ENCODE peak calls at places on chromosomes 1 and 21, in nine cellular contexts. E is H1, W is lower lobe of right lung, Y is adrenal gland, D is fibroblast of lung, L is breast epithelium, H is suprapubic skin, M is Panc1, X is body of pancreas. A is an unnamed sample. For H3K4me1, the result is how much of the 10 kb centered on the place peaks cover.

GRCh38 chr1:3410435-3410915 is 44.0 kb upstream of the ARHGEF16 start:
- DNase-seq in E (no peak), W (no peak), Y (no peak), D (no peak), L (no peak), H (no peak), M (no peak), X (no peak), A (no peak)

GRCh38 chr1:112358061-112358770 is 37.8 kb upstream of the CTTNBP2NL start:
- DNase-seq in E (no peak), W (no peak), Y (no peak), D (peak), L (no peak), H (no peak), M (no peak), X (no peak), A (no peak)

GRCh38 chr21:22356663-22357062 is 1358.5 kb downstream of the NCAM2 start:
- DNase-seq in E (no peak), W (no peak), Y (no peak), D (no peak), L (no peak), H (no peak), M (no peak), X (no peak), A (no peak)

GRCh38 chr1:208985231-208985630 is 598.3 kb upstream of the CAMK1G start:
- DNase-seq in E (no peak), W (no peak), Y (no peak), D (no peak), L (no peak), H (no peak), M (no peak), X (no peak), A (no peak)

GRCh38 chr1:19484338-19484792 is 974 bp downstream of the CAPZB start:
- DNase-seq in E (no peak), W (peak), Y (peak), D (no peak), L (no peak), H (no peak), M (no peak), X (no peak), A (no peak)

GRCh38 chr1:19178734-19179398 is 31.2 kb downstream of the UBR4 start:
- DNase-seq in E (no peak), W (no peak), Y (no peak), D (no peak), L (no peak), H (no peak), M (no peak), X (no peak), A (no peak)

GRCh38 chr1:117210831-117211261 is at the start of gene VTCN1:
- DNase-seq in E (no peak), W (peak), Y (no peak), D (no peak), L (peak), H (no peak), M (no peak), X (peak), A (no peak)

GRCh38 chr1:67479146-67479891 is 49.1 kb upstream of the SERBP1 start:
- DNase-seq in E (no peak), W (no peak), Y (peak), D (peak), L (no peak), H (no peak), M (no peak), X (peak), A (peak)

GRCh38 chr21:34022557-34023335 is 50.6 kb upstream of the MRPS6 start:
- DNase-seq in E (no peak), W (peak), Y (peak), D (no peak), L (no peak), H (no peak), M (no peak), X (no peak), A (no peak)

GRCh38 chr1:115706774-115707425 is 61.6 kb downstream of the CASQ2 start:
- DNase-seq in E (no peak), W (no peak), Y (peak), D (peak), L (no peak), H (no peak), M (no peak), X (no peak), A (no peak)

GRCh38 chr1:37561794-37562132 is 5.0 kb downstream of the DNALI1 start:
- DNase-seq in E (peak), W (no peak), Y (no peak), D (peak), L (no peak), H (no peak), M (no peak), X (no peak), A (no peak)

GRCh38 chr1:244161111-244161510 is 110.0 kb downstream of the ZBTB18 start:
- DNase-seq in E (no peak), W (no peak), Y (no peak), D (no peak), L (no peak), H (no peak), M (no peak), X (no peak), A (no peak)

GRCh38 chr1:110055493-110056283 is 14.8 kb downstream of the ALX3 start:
- DNase-seq in E (no peak), W (no peak), Y (no peak), D (peak), L (no peak), H (no peak), M (no peak), X (no peak), A (no peak)

GRCh38 chr1:170741678-170742077 is 77.7 kb downstream of the PRRX1 start:
- DNase-seq in E (no peak), W (no peak), Y (no peak), D (no peak), L (no peak), H (no peak), M (no peak), X (no peak), A (no peak)

GRCh38 chr1:172499636-172500141 is 33.3 kb upstream of the SUCO start:
- DNase-seq in E (no peak), W (peak), Y (peak), D (no peak), L (no peak), H (no peak), M (peak), X (peak), A (no peak)

GRCh38 chr1:158107926-158108325 is 72.8 kb upstream of the CD1D start:
- DNase-seq in E (no peak), W (no peak), Y (no peak), D (no peak), L (no peak), H (no peak), M (no peak), X (no peak), A (no peak)

GRCh38 chr1:209625791-209626285 is 26.4 kb downstream of the LAMB3 start:
- DNase-seq in E (no peak), W (no peak), Y (no peak), D (no peak), L (no peak), H (no peak), M (no peak), X (no peak), A (no peak)

GRCh38 chr1:43425045-43425444 is 28.7 kb downstream of the HYI start:
- DNase-seq in E (no peak), W (no peak), Y (no peak), D (no peak), L (peak), H (no peak), M (no peak), X (no peak), A (no peak)

GRCh38 chr1:24849653-24850295 is 80.3 kb downstream of the RUNX3 start:
- DNase-seq in E (peak), W (no peak), Y (peak), D (peak), L (no peak), H (no peak), M (peak), X (no peak), A (no peak)

GRCh38 chr21:43871487-43871886 is 6.5 kb downstream of the AGPAT3 start:
- DNase-seq in E (no peak), W (no peak), Y (no peak), D (no peak), L (no peak), H (no peak), M (no peak), X (no peak), A (no peak)

GRCh38 chr1:210684466-210685294 is 356.0 kb downstream of the HHAT start:
- DNase-seq in E (no peak), W (no peak), Y (no peak), D (no peak), L (no peak), H (no peak), M (no peak), X (no peak), A (peak)

GRCh38 chr1:245835386-245835785 is 671.7 kb downstream of the SMYD3 start:
- DNase-seq in E (no peak), W (no peak), Y (no peak), D (no peak), L (no peak), H (no peak), M (no peak), X (no peak), A (no peak)

GRCh38 chr1:246280551-246280950 is 226.5 kb downstream of the SMYD3 start:
- DNase-seq in E (no peak), W (no peak), Y (peak), D (peak), L (no peak), H (no peak), M (no peak), X (no peak), A (no peak)

GRCh38 chr1:6935379-6936307 is 150.4 kb downstream of the CAMTA1 start:
- DNase-seq in E (no peak), W (no peak), Y (no peak), D (no peak), L (no peak), H (no peak), M (no peak), X (no peak), A (no peak)

GRCh38 chr1:66275601-66276023 is 258.3 kb upstream of the SGIP1 start:
- DNase-seq in E (no peak), W (no peak), Y (peak), D (no peak), L (no peak), H (no peak), M (no peak), X (no peak), A (peak)

GRCh38 chr1:196527941-196528340 is 80.3 kb downstream of the KCNT2 start:
- DNase-seq in E (no peak), W (no peak), Y (no peak), D (no peak), L (no peak), H (no peak), M (no peak), X (no peak), A (no peak)

GRCh38 chr1:201229771-201230635 is 39.4 kb downstream of the IGFN1 start:
- DNase-seq in E (peak), W (no peak), Y (no peak), D (peak), L (no peak), H (no peak), M (no peak), X (no peak), A (no peak)

GRCh38 chr1:241990040-241990439 is 8.9 kb downstream of the MAP1LC3C start:
- DNase-seq in E (no peak), W (peak), Y (peak), D (peak), L (peak), H (peak), M (no peak), X (peak), A (peak)

GRCh38 chr1:101476541-101476940 is 239.7 kb downstream of the S1PR1 start:
- DNase-seq in E (no peak), W (no peak), Y (no peak), D (no peak), L (no peak), H (no peak), M (no peak), X (no peak), A (no peak)

GRCh38 chr1:198794498-198794897 is 155.7 kb downstream of the PTPRC start:
- DNase-seq in E (no peak), W (no peak), Y (no peak), D (peak), L (no peak), H (no peak), M (no peak), X (no peak), A (no peak)

GRCh38 chr21:34147835-34148804 is 74.7 kb downstream of the MRPS6 start:
- DNase-seq in E (no peak), W (no peak), Y (no peak), D (no peak), L (no peak), H (no peak), M (no peak), X (no peak), A (no peak)

GRCh38 chr1:69568435-69569280 is 936 bp downstream of the LRRC7 start:
- DNase-seq in E (peak), W (no peak), Y (no peak), D (no peak), L (no peak), H (no peak), M (no peak), X (no peak), A (no peak)

GRCh38 chr1:24928631-24929090 is 1.4 kb downstream of the RUNX3 start:
- DNase-seq in E (peak), W (no peak), Y (no peak), D (no peak), L (no peak), H (no peak), M (no peak), X (no peak), A (no peak)

GRCh38 chr1:82586473-82586872 is 785.7 kb downstream of the ADGRL2 start:
- DNase-seq in E (no peak), W (no peak), Y (no peak), D (peak), L (no peak), H (no peak), M (no peak), X (peak), A (no peak)

GRCh38 chr1:234617135-234617985 is 7.4 kb upstream of the IRF2BP2 start:
- DNase-seq in E (no peak), W (no peak), Y (no peak), D (peak), L (no peak), H (no peak), M (no peak), X (no peak), A (no peak)

GRCh38 chr1:30697977-30698376 is 25.4 kb downstream of the MATN1 start:
- DNase-seq in E (no peak), W (no peak), Y (no peak), D (peak), L (no peak), H (no peak), M (no peak), X (no peak), A (no peak)
- H3K4me1 ChIP-seq in E (under half), W (under half), Y (under half), D (under half), L (under half), H (half or more), M (under half), X (under half), A (under half)

DNA sequence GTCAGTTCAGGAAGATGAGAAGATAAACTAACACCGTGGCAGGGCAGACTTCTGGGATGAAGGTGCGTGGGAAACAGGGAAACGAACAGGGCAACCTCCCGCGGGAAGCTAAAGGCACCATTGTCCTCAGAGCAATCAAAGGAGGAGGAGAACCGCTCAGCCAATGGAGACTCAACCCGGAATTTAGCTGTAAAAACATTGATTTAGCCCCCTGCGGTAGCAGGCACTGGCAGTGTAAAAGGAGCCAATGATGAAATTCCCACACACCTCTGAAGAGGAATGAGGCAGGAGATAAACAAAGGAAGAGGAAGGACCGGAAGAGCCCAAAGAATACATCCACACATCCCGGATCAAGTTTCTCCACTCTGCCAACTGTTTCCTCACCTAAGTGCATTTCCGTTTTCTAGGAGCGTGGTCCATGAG is 19.5 kb downstream of the HLCS start:
- DNase-seq in E (no peak), W (no peak), Y (no peak), D (no peak), L (no peak), H (no peak), M (no peak), X (no peak), A (no peak)
- H3K4me3 ChIP-seq in E (no peak), W (no peak), Y (no peak), D (no peak), L (no peak), H (no peak), M (no peak), X (no peak), A (no peak)

GRCh38 chr1:15957221-15958090 is 18.4 kb downstream of the ZBTB17 start:
- DNase-seq in E (peak), W (no peak), Y (no peak), D (no peak), L (no peak), H (no peak), M (no peak), X (no peak), A (no peak)

GRCh38 chr1:15955552-15955951 is 20.3 kb downstream of the ZBTB17 start:
- DNase-seq in E (no peak), W (no peak), Y (no peak), D (no peak), L (no peak), H (no peak), M (no peak), X (no peak), A (no peak)

GRCh38 chr1:15958111-15958510 is 17.8 kb downstream of the ZBTB17 start:
- DNase-seq in E (no peak), W (no peak), Y (no peak), D (no peak), L (no peak), H (no peak), M (no peak), X (no peak), A (no peak)

GRCh38 chr1:15954316-15954715 is 21.6 kb downstream of the ZBTB17 start:
- DNase-seq in E (no peak), W (no peak), Y (no peak), D (no peak), L (no peak), H (no peak), M (no peak), X (no peak), A (no peak)

DNA sequence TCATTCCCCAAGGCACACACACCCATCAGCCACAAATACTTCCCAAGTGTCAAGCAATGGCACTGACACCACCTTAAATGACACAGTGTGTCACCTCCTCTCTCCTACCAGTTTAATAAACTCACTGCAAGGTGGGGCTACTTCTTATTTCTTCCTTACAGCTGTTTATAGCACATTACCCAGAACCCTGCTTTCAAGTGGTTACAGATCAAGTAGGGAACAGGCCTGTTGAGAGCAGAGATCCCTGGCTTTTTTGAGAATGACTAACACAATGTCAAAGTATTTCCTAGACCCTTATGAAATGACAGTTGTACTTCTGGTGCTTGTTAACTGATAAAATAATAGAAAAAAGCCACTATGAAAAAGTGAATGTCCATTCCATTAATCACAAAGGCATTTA is 19.8 kb downstream of the ZBTB17 start:
- DNase-seq in E (no peak), W (no peak), Y (no peak), D (peak), L (no peak), H (no peak), M (no peak), X (no peak), A (no peak)
- H3K27ac ChIP-seq in E (no peak), W (peak), Y (peak), D (peak), L (no peak), H (no peak), M (no peak), X (no peak), A (peak)

GRCh38 chr1:180848191-180848590 is 64.5 kb upstream of the KIAA1614 start:
- DNase-seq in E (no peak), W (no peak), Y (no peak), D (no peak), L (no peak), H (no peak), M (no peak), X (no peak), A (no peak)
- H3K4me1 ChIP-seq in E (under half), W (under half), Y (under half), D (under half), L (under half), H (under half), M (under half), X (under half), A (under half)